ENCODE peak calls at places on chromosomes 13 and 19, in four cellular contexts. J is AG10803, C is ovary, V is nephron progenitor cell. R is an unnamed sample.

GRCh38 chr13:98915563-98916348 is 62.1 kb downstream of the DOCK9 start:
- DNase-seq in J (peak; percentile 4), C (no peak), V (no peak), R (peak; percentile 7)

GRCh38 chr19:36436531-36436930 is 18.1 kb upstream of the ZFP82 start:
- DNase-seq in C (no peak), V (no peak), J (no peak), R (no peak)

GRCh38 chr13:20654156-20654555 is 49.3 kb upstream of the IL17D start:
- DNase-seq in V (no peak), J (no peak), C (no peak), R (peak; percentile 9)

GRCh38 chr19:53621885-53622710 is 9.7 kb upstream of the DPRX start:
- DNase-seq in C (no peak), V (no peak), J (no peak), R (peak; percentile 4)

GRCh38 chr19:12034610-12035009 is 869 bp downstream of the ZNF433 start:
- DNase-seq in J (no peak), V (no peak), C (no peak), R (no peak)

GRCh38 chr19:54462072-54462712 is 1.4 kb downstream of the LENG9 start:
- DNase-seq in J (no peak), C (peak; percentile 59), V (no peak), R (no peak)

GRCh38 chr13:80558074-80558473 is 217.1 kb upstream of the SPRY2 start:
- DNase-seq in C (no peak), J (no peak), V (no peak), R (no peak)

GRCh38 chr19:57587529-57587928 is 3.6 kb downstream of the ZIK1 start:
- DNase-seq in C (no peak), J (peak; percentile 81), V (no peak), R (peak; percentile 93)

GRCh38 chr13:44857061-44857460 is 132.2 kb downstream of the NUFIP1 start:
- DNase-seq in V (no peak), C (no peak), J (no peak), R (no peak)

GRCh38 chr13:90532861-90533260 is 814.6 kb upstream of the MIR17HG start:
- DNase-seq in V (no peak), C (no peak), J (no peak), R (no peak)

GRCh38 chr13:83452292-83452950 is 429.9 kb downstream of the SLITRK1 start:
- DNase-seq in C (no peak), J (no peak), V (no peak), R (no peak)

GRCh38 chr13:65417953-65418352 is 1812.2 kb downstream of the PCDH9 start:
- DNase-seq in J (no peak), V (no peak), C (no peak), R (peak; percentile 2)

GRCh38 chr19:31597616-31598015 is 248.4 kb upstream of the TSHZ3 start:
- DNase-seq in V (no peak), C (no peak), J (no peak), R (no peak)

GRCh38 chr19:4042731-4043082 is 24.0 kb downstream of the ZBTB7A start:
- DNase-seq in V (no peak), J (no peak), C (no peak), R (no peak)

GRCh38 chr13:38394777-38395504 is 45.3 kb downstream of the UFM1 start:
- DNase-seq in C (no peak), V (peak; percentile 13), J (peak; percentile 52), R (peak; percentile 85)

GRCh38 chr19:43631491-43631890 is 8.2 kb downstream of the CADM4 start:
- DNase-seq in C (no peak), V (no peak), J (no peak), R (no peak)

GRCh38 chr13:99980201-99981114 is 1.1 kb upstream of the ZIC2 start:
- DNase-seq in C (peak; percentile 70), V (peak; percentile 83), J (peak; percentile 60), R (peak; percentile 55)

GRCh38 chr13:76677047-76677446 is 209.2 kb downstream of the KCTD12 start:
- DNase-seq in J (peak; percentile 58), V (no peak), C (no peak), R (no peak)

GRCh38 chr13:110047511-110047910 is 259.4 kb downstream of the COL4A1 start:
- DNase-seq in C (peak; percentile 41), J (peak; percentile 22), V (no peak), R (no peak)

GRCh38 chr19:900302-901111 is 7.2 kb downstream of the RNU6-9 start:
- DNase-seq in J (no peak), V (no peak), C (no peak), R (no peak)

GRCh38 chr13:20728579-20729300 is 25.2 kb downstream of the IL17D start:
- DNase-seq in J (peak; percentile 31), C (no peak), V (no peak), R (no peak)

GRCh38 chr13:61531383-61532065 is 115.9 kb upstream of the PCDH20 start:
- DNase-seq in V (no peak), J (no peak), C (no peak), R (no peak)

GRCh38 chr19:24033308-24033961 is 53.6 kb upstream of the ZNF254 start:
- DNase-seq in V (peak; percentile 79), J (peak; percentile 90), C (peak; percentile 90), R (peak; percentile 90)
- TF ChIP-seq CTCF in V (no peak), J (peak; percentile 3), C (no peak), R (peak; percentile 40)

GRCh38 chr13:101942535-101943157 is 459.2 kb downstream of the FGF14 start:
- DNase-seq in C (no peak), V (no peak), J (no peak), R (no peak)
- TF ChIP-seq CTCF in C (no peak), V (no peak), J (no peak), R (no peak)

DNA sequence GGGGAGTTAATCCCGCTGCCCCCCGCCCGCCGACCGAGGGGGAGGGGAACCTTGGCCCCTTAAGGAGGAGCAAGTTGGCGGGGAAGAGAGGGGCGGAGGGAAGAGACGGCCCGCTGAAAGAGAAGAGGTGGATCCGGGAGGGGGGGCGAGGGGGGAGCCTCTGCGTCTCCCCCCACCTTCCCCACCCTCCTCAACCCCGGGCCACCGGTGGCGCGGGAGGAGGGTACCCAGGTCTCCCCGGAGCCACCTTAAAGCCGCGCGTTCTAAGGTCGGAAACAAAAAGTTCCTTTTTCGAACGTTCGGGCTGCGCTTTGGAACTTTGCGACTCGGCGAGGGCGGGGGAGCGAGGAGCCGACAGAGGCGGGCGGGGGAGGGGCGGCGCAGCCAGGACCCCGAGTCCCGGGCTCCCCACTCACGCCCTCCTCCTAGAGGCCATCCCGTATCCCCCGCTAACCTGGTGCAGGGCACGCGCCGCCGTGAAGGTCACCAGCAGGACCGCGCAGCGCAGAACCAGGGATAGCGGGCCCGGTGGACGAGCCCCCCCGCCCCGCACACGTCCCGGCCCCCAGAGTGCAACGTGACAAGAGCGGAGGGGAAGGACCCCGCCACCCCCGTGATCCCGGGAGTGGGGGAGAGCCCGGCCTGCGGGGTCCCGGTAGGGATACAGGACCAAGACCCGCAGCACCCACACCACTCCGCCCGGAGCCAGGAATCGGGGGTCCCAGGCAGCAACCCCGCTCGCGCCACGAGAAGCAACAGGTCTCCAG is 662 bp downstream of the ERF start:
- DNase-seq in V (peak; percentile 80), J (no peak), C (peak; percentile 89), R (no peak)
- TF ChIP-seq CTCF in V (no peak), J (no peak), C (peak; percentile 12), R (peak; percentile 29)

GRCh38 chr13:30017880-30018279 is 167.5 kb upstream of the UBL3 start:
- DNase-seq in J (no peak), C (no peak), V (no peak), R (no peak)
- TF ChIP-seq CTCF in J (no peak), C (no peak), V (no peak), R (no peak)

GRCh38 chr19:38870612-38871011 is 7.5 kb downstream of the RINL start:
- DNase-seq in C (no peak), V (no peak), J (no peak), R (no peak)

GRCh38 chr19:38867176-38867780 is 10.8 kb downstream of the RINL start:
- DNase-seq in J (no peak), C (no peak), V (no peak), R (no peak)

GRCh38 chr19:38869160-38869835 is 8.8 kb downstream of the RINL start:
- DNase-seq in V (no peak), C (no peak), J (no peak), R (no peak)

GRCh38 chr19:38868551-38868950 is 9.5 kb downstream of the RINL start:
- DNase-seq in J (no peak), C (no peak), V (no peak), R (no peak)

GRCh38 chr19:38869836-38870607 is 8.1 kb downstream of the RINL start:
- DNase-seq in J (peak; percentile 60), V (peak; percentile 81), C (peak; percentile 85), R (peak; percentile 24)
- TF ChIP-seq CTCF in J (peak; percentile 63), V (peak; percentile 57), C (peak; percentile 85), R (peak; percentile 89)

GRCh38 chr13:113820813-113821651 is 42.8 kb downstream of the GAS6 start:
- DNase-seq in V (peak; percentile 42), J (peak; percentile 99), C (peak; percentile 87), R (peak; percentile 99)
- TF ChIP-seq CTCF in V (no peak), J (no peak), C (no peak), R (peak; percentile 49)

DNA sequence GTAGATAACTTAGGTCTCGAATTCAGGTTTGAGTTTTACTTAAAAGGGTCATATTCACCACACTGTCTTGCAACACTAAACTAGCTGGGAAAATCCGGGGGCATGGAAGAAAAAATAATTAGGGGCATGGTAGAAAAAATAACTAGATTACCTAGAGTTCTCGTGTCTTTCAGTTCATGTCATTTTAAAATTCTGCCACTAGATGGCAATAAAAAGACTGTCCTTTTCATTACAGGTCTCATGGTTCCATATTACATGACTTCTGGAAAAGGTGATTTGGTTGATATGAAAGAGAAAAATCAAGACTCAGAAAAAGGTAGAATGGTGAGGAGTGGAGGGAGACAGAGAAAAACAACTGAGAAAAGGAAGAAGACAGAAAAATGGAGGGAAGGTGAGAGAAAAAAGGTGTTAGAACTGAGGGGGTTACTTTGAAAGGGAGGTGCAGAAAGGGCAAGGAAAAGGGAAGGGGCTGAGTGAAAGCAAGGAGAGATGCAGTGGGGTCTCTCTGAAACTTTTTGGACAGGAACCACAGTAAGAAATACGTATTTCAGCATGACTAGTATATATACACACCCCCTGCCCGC is 299.0 kb downstream of the KLF12 start:
- DNase-seq in V (peak; percentile 3), J (peak; percentile 42), C (no peak), R (peak; percentile 47)
- TF ChIP-seq CTCF in V (peak; percentile 68), J (peak; percentile 65), C (peak; percentile 45), R (peak; percentile 88)

DNA sequence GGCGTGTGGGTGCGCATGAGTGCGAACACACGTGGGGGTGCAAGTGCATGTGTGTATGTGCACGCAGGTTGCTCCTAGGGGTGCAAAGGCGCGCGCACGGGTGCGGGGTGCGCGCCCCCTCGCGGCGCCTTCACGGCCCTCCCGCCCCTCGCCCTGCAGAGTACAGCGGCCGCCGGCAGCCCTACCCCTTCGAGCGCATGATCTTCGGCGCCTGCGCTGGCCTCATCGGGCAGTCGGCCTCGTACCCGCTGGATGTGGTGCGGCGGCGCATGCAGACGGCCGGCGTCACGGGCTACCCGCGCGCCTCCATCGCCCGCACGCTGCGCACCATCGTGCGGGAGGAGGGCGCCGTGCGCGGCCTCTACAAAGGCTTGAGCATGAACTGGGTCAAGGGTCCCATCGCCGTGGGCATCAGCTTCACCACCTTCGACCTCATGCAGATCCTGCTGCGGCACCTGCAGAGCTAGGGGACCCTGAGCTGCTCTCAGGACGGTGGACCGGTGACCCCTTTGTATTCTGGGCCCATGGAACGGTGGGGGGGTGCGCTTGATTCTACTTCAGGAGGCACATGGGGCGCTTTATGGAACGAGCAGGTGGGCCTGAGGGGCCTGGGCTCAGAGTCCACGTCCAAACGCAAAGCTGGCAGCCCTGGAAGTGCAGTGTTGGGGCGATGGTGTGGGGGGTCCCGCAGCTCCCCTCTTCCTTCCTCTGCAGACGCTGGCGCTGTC is 27.7 kb downstream of the TMEM161A start:
- DNase-seq in V (peak; percentile 74), C (peak; percentile 66), J (no peak), R (no peak)
- TF ChIP-seq CTCF in V (peak; percentile 39), C (no peak), J (peak; percentile 12), R (peak; percentile 45)

GRCh38 chr19:6963937-6964336 is 57.3 kb downstream of the MBD3L2B start:
- DNase-seq in C (no peak), V (no peak), J (no peak), R (no peak)
- TF ChIP-seq CTCF in C (no peak), V (no peak), J (peak; percentile 28), R (peak; percentile 61)

R was measured in HFFc6.